ENCODE peak calls at places on chromosomes 13 and 19, in ten cellular contexts. Y is EL; Q is BJ; N is T-helper 17 cell; T is posterior vena cava; J is activated CD4-positive, alpha-beta T cell treated with anti-CD3 and anti-CD28 coated beads, Interleukin-2, amount 50 U/mL, for 48 hours; O is H9; E is stimulated activated CD4-positive, alpha-beta T cell treated with anti-CD3 and anti-CD28 coated beads, Interleukin-4, amount 100 ng/mL, for 48 hours; P is testis; F is T-helper 1 cell. M is an unnamed sample.
A peak's percentile ranks its signal among the peaks of the same experiment; 100 is the strongest.

GRCh38 chr19:52896431-52897148 is 845 bp downstream of the ZNF320 start:
- DNase-seq in T (no peak), Q (no peak), P (peak; percentile 27), F (no peak), J (no peak), E (no peak), N (no peak), O (peak; percentile 40), Y (peak; percentile 23), M (no peak)

GRCh38 chr13:82224806-82225205 is 1657.5 kb downstream of the SLITRK1 start:
- DNase-seq in O (no peak), P (no peak), E (no peak), Y (peak; percentile 47), Q (no peak), T (no peak), J (no peak), N (no peak), F (no peak), M (no peak)

GRCh38 chr13:95709101-95709500 is 32.2 kb downstream of the DNAJC3 start:
- DNase-seq in N (no peak), Q (no peak), E (no peak), J (no peak), T (no peak), O (no peak), P (no peak), F (no peak), Y (no peak), M (no peak)

GRCh38 chr13:113338451-113338850 is 25.5 kb downstream of the GRTP1 start:
- DNase-seq in Q (no peak), T (no peak), F (no peak), P (no peak), Y (no peak), J (no peak), E (no peak), N (no peak), O (no peak), M (no peak)

GRCh38 chr19:9847087-9847671 is 12.1 kb downstream of the PIN1 start:
- DNase-seq in O (peak; percentile 80), E (peak; percentile 51), J (peak; percentile 60), T (peak; percentile 94), Q (peak; percentile 66), F (no peak), N (no peak), Y (peak; percentile 89), P (peak; percentile 90), M (peak; percentile 65)

GRCh38 chr19:47663911-47664771 is 49.1 kb upstream of the EHD2 start:
- DNase-seq in J (no peak), Q (peak; percentile 94), F (no peak), E (no peak), T (peak; percentile 88), Y (peak; percentile 97), O (no peak), P (peak; percentile 91), N (no peak), M (no peak)

GRCh38 chr19:49866933-49867782 is at the start of gene PNKP:
- DNase-seq in Q (peak; percentile 60), Y (peak; percentile 95), E (peak; percentile 82), F (peak; percentile 82), P (peak; percentile 96), N (peak; percentile 74), T (peak; percentile 98), J (peak; percentile 85), O (peak; percentile 94), M (peak; percentile 93)

GRCh38 chr19:48969276-48970138 is 4.4 kb downstream of the FTL start:
- DNase-seq in J (no peak), T (no peak), Q (no peak), Y (no peak), E (no peak), N (no peak), F (no peak), P (peak; percentile 41), O (peak; percentile 63), M (no peak)

GRCh38 chr19:48170817-48171347 is 402 bp downstream of the ZSWIM9 start:
- DNase-seq in Y (no peak), O (peak; percentile 45), Q (no peak), E (no peak), P (no peak), J (no peak), T (no peak), N (no peak), F (no peak), M (no peak)

GRCh38 chr13:32495429-32495828 is 43.2 kb downstream of the N4BP2L2 start:
- DNase-seq in F (no peak), T (no peak), J (no peak), Y (no peak), Q (no peak), P (no peak), O (no peak), N (no peak), E (no peak), M (no peak)

GRCh38 chr19:55461974-55462628 is 659 bp upstream of the ISOC2 start:
- DNase-seq in J (no peak), P (no peak), E (no peak), O (no peak), N (no peak), Q (no peak), Y (peak; percentile 45), F (no peak), T (no peak), M (peak; percentile 50)

GRCh38 chr19:45901912-45902650 is at the start of gene MYPOP:
- DNase-seq in T (no peak), J (no peak), N (no peak), Y (peak; percentile 19), F (no peak), O (peak; percentile 33), Q (no peak), P (no peak), E (no peak), M (no peak)

GRCh38 chr19:15393963-15394362 is 14.4 kb upstream of the AKAP8 start:
- DNase-seq in N (no peak), O (no peak), Q (peak; percentile 36), J (no peak), E (no peak), Y (peak; percentile 26), P (no peak), F (no peak), T (no peak), M (no peak)

GRCh38 chr19:54431255-54431838 is 16.1 kb downstream of the TTYH1 start:
- DNase-seq in J (no peak), N (no peak), T (no peak), P (peak; percentile 70), E (no peak), Y (no peak), O (no peak), Q (no peak), F (no peak), M (no peak)

GRCh38 chr13:30126903-30127428 is 180.4 kb downstream of the KATNAL1 start:
- DNase-seq in T (no peak), Q (peak; percentile 72), P (no peak), J (no peak), F (no peak), N (no peak), O (no peak), Y (peak; percentile 85), E (no peak), M (no peak)

GRCh38 chr13:44280461-44280860 is 93.2 kb upstream of the SERP2 start:
- DNase-seq in T (no peak), Y (peak; percentile 65), Q (no peak), N (no peak), E (no peak), J (no peak), P (no peak), F (no peak), O (no peak), M (no peak)

GRCh38 chr13:40345654-40346372 is 320.6 kb downstream of the FOXO1 start:
- DNase-seq in E (no peak), T (no peak), P (no peak), F (no peak), O (peak; percentile 46), Y (no peak), Q (no peak), N (no peak), J (no peak), M (peak; percentile 43)

GRCh38 chr13:61477619-61478018 is 62.0 kb upstream of the PCDH20 start:
- DNase-seq in J (no peak), F (no peak), T (no peak), Q (no peak), Y (no peak), N (no peak), E (no peak), O (no peak), P (no peak), M (no peak)

GRCh38 chr19:55080915-55081772 is 5.5 kb downstream of the EPS8L1 start:
- DNase-seq in Q (no peak), T (peak; percentile 94), P (peak; percentile 82), N (peak; percentile 82), Y (peak; percentile 60), F (peak; percentile 86), J (peak; percentile 91), E (peak; percentile 77), O (peak; percentile 99), M (peak; percentile 95)

GRCh38 chr13:102878491-102878890 is 32.7 kb downstream of the ERCC5 start:
- DNase-seq in P (no peak), T (no peak), Y (no peak), F (no peak), O (no peak), E (no peak), Q (no peak), N (no peak), J (no peak), M (no peak)

GRCh38 chr13:114097893-114098688 is 34.3 kb downstream of the RASA3 start:
- DNase-seq in Y (no peak), F (no peak), E (no peak), P (peak; percentile 12), J (no peak), T (peak; percentile 67), O (no peak), N (no peak), Q (no peak), M (no peak)

GRCh38 chr13:24692541-24692940 is 12.3 kb downstream of the ATP12A start:
- DNase-seq in P (no peak), T (peak; percentile 85), E (no peak), F (no peak), Q (no peak), O (no peak), J (no peak), Y (peak; percentile 37), N (no peak), M (no peak)

GRCh38 chr19:32230441-32230840 is 115.0 kb upstream of the ZNF507 start:
- DNase-seq in E (no peak), J (no peak), O (no peak), F (no peak), N (no peak), Y (no peak), T (no peak), Q (no peak), P (no peak), M (no peak)

GRCh38 chr19:43639507-43640423 is at the start of gene CADM4:
- DNase-seq in N (peak; percentile 57), P (no peak), O (peak; percentile 46), E (peak; percentile 20), T (no peak), J (peak; percentile 39), Y (no peak), Q (no peak), F (peak; percentile 42), M (peak; percentile 74)

GRCh38 chr19:6059996-6060599 is 50.2 kb downstream of the RFX2 start:
- DNase-seq in E (no peak), N (no peak), T (peak; percentile 48), Q (no peak), F (no peak), J (no peak), Y (no peak), O (no peak), P (peak; percentile 7), M (peak; percentile 19)